ENCODE peak calls at places on chromosome 18, in eight cellular contexts. One of them, this sample, is unnamed.
A peak's percentile ranks its signal among the peaks of the same experiment; 100 is the strongest.

GRCh38 chr18:3793545-3793944 is 343.6 kb downstream of the TGIF1 start:
- DNase-seq in stimulated activated CD4-positive, alpha-beta T cell treated with anti-CD3 and anti-CD28 coated beads, Interleukin-4, amount 100 ng/mL, for 24 hours: no peak
- DNase-seq in left cardiac atrium: no peak
- DNase-seq in Ammon's horn: no peak
- DNase-seq in GM04503: no peak
- DNase-seq in stimulated activated naive CD8-positive, alpha-beta T cell treated with anti-CD3 and anti-CD28 coated beads, Interleukin-15, amount 100 ng/mL, for 72 hours: no peak
- DNase-seq in GM12878: no peak
- DNase-seq in activated CD4-positive, alpha-beta T cell treated with anti-CD3 and anti-CD28 coated beads, Interleukin-2, amount 50 U/mL, for 48 hours: no peak
- DNase-seq in this sample: no peak

GRCh38 chr18:30925795-30926194 is 116.7 kb downstream of the DSC3 start:
- DNase-seq in stimulated activated CD4-positive, alpha-beta T cell treated with anti-CD3 and anti-CD28 coated beads, Interleukin-4, amount 100 ng/mL, for 24 hours: no peak
- DNase-seq in left cardiac atrium: no peak
- DNase-seq in Ammon's horn: no peak
- DNase-seq in GM04503: no peak
- DNase-seq in stimulated activated naive CD8-positive, alpha-beta T cell treated with anti-CD3 and anti-CD28 coated beads, Interleukin-15, amount 100 ng/mL, for 72 hours: no peak
- DNase-seq in GM12878: no peak
- DNase-seq in activated CD4-positive, alpha-beta T cell treated with anti-CD3 and anti-CD28 coated beads, Interleukin-2, amount 50 U/mL, for 48 hours: no peak
- DNase-seq in this sample: no peak

GRCh38 chr18:64037812-64038414 is 68.0 kb downstream of the SERPINB8 start:
- DNase-seq in stimulated activated CD4-positive, alpha-beta T cell treated with anti-CD3 and anti-CD28 coated beads, Interleukin-4, amount 100 ng/mL, for 24 hours: no peak
- DNase-seq in left cardiac atrium: no peak
- DNase-seq in Ammon's horn: no peak
- DNase-seq in GM04503: peak; percentile 2
- DNase-seq in stimulated activated naive CD8-positive, alpha-beta T cell treated with anti-CD3 and anti-CD28 coated beads, Interleukin-15, amount 100 ng/mL, for 72 hours: no peak
- DNase-seq in GM12878: no peak
- DNase-seq in activated CD4-positive, alpha-beta T cell treated with anti-CD3 and anti-CD28 coated beads, Interleukin-2, amount 50 U/mL, for 48 hours: no peak
- DNase-seq in this sample: no peak

GRCh38 chr18:55794288-55795052 is 206.5 kb upstream of the TCF4 start:
- DNase-seq in stimulated activated CD4-positive, alpha-beta T cell treated with anti-CD3 and anti-CD28 coated beads, Interleukin-4, amount 100 ng/mL, for 24 hours: no peak
- DNase-seq in left cardiac atrium: no peak
- DNase-seq in Ammon's horn: no peak
- DNase-seq in GM04503: no peak
- DNase-seq in stimulated activated naive CD8-positive, alpha-beta T cell treated with anti-CD3 and anti-CD28 coated beads, Interleukin-15, amount 100 ng/mL, for 72 hours: no peak
- DNase-seq in GM12878: no peak
- DNase-seq in activated CD4-positive, alpha-beta T cell treated with anti-CD3 and anti-CD28 coated beads, Interleukin-2, amount 50 U/mL, for 48 hours: no peak
- DNase-seq in this sample: no peak

GRCh38 chr18:76847926-76848325 is 25.6 kb downstream of the ZNF236 start:
- DNase-seq in stimulated activated CD4-positive, alpha-beta T cell treated with anti-CD3 and anti-CD28 coated beads, Interleukin-4, amount 100 ng/mL, for 24 hours: no peak
- DNase-seq in left cardiac atrium: no peak
- DNase-seq in Ammon's horn: no peak
- DNase-seq in GM04503: no peak
- DNase-seq in stimulated activated naive CD8-positive, alpha-beta T cell treated with anti-CD3 and anti-CD28 coated beads, Interleukin-15, amount 100 ng/mL, for 72 hours: no peak
- DNase-seq in GM12878: no peak
- DNase-seq in activated CD4-positive, alpha-beta T cell treated with anti-CD3 and anti-CD28 coated beads, Interleukin-2, amount 50 U/mL, for 48 hours: no peak
- DNase-seq in this sample: no peak

GRCh38 chr18:41099451-41099850 is 855.6 kb upstream of the PIK3C3 start:
- DNase-seq in stimulated activated CD4-positive, alpha-beta T cell treated with anti-CD3 and anti-CD28 coated beads, Interleukin-4, amount 100 ng/mL, for 24 hours: no peak
- DNase-seq in left cardiac atrium: no peak
- DNase-seq in Ammon's horn: no peak
- DNase-seq in GM04503: no peak
- DNase-seq in stimulated activated naive CD8-positive, alpha-beta T cell treated with anti-CD3 and anti-CD28 coated beads, Interleukin-15, amount 100 ng/mL, for 72 hours: no peak
- DNase-seq in GM12878: no peak
- DNase-seq in activated CD4-positive, alpha-beta T cell treated with anti-CD3 and anti-CD28 coated beads, Interleukin-2, amount 50 U/mL, for 48 hours: no peak
- DNase-seq in this sample: no peak

GRCh38 chr18:52953435-52953834 is 613.4 kb downstream of the DCC start:
- DNase-seq in stimulated activated CD4-positive, alpha-beta T cell treated with anti-CD3 and anti-CD28 coated beads, Interleukin-4, amount 100 ng/mL, for 24 hours: no peak
- DNase-seq in left cardiac atrium: no peak
- DNase-seq in Ammon's horn: peak; percentile 24
- DNase-seq in GM04503: no peak
- DNase-seq in stimulated activated naive CD8-positive, alpha-beta T cell treated with anti-CD3 and anti-CD28 coated beads, Interleukin-15, amount 100 ng/mL, for 72 hours: no peak
- DNase-seq in GM12878: no peak
- DNase-seq in activated CD4-positive, alpha-beta T cell treated with anti-CD3 and anti-CD28 coated beads, Interleukin-2, amount 50 U/mL, for 48 hours: no peak
- DNase-seq in this sample: no peak

GRCh38 chr18:45252474-45252873 is 362.8 kb upstream of the SLC14A2 start:
- DNase-seq in stimulated activated CD4-positive, alpha-beta T cell treated with anti-CD3 and anti-CD28 coated beads, Interleukin-4, amount 100 ng/mL, for 24 hours: no peak
- DNase-seq in left cardiac atrium: no peak
- DNase-seq in Ammon's horn: no peak
- DNase-seq in GM04503: no peak
- DNase-seq in stimulated activated naive CD8-positive, alpha-beta T cell treated with anti-CD3 and anti-CD28 coated beads, Interleukin-15, amount 100 ng/mL, for 72 hours: no peak
- DNase-seq in GM12878: no peak
- DNase-seq in activated CD4-positive, alpha-beta T cell treated with anti-CD3 and anti-CD28 coated beads, Interleukin-2, amount 50 U/mL, for 48 hours: no peak
- DNase-seq in this sample: no peak

GRCh38 chr18:43596106-43596712 is 318.9 kb upstream of the SYT4 start:
- DNase-seq in stimulated activated CD4-positive, alpha-beta T cell treated with anti-CD3 and anti-CD28 coated beads, Interleukin-4, amount 100 ng/mL, for 24 hours: no peak
- DNase-seq in left cardiac atrium: no peak
- DNase-seq in Ammon's horn: peak; percentile 46
- DNase-seq in GM04503: no peak
- DNase-seq in stimulated activated naive CD8-positive, alpha-beta T cell treated with anti-CD3 and anti-CD28 coated beads, Interleukin-15, amount 100 ng/mL, for 72 hours: no peak
- DNase-seq in GM12878: no peak
- DNase-seq in activated CD4-positive, alpha-beta T cell treated with anti-CD3 and anti-CD28 coated beads, Interleukin-2, amount 50 U/mL, for 48 hours: no peak
- DNase-seq in this sample: no peak

GRCh38 chr18:58272779-58273500 is 228.9 kb downstream of the NEDD4L start:
- DNase-seq in stimulated activated CD4-positive, alpha-beta T cell treated with anti-CD3 and anti-CD28 coated beads, Interleukin-4, amount 100 ng/mL, for 24 hours: no peak
- DNase-seq in left cardiac atrium: no peak
- DNase-seq in Ammon's horn: no peak
- DNase-seq in GM04503: no peak
- DNase-seq in stimulated activated naive CD8-positive, alpha-beta T cell treated with anti-CD3 and anti-CD28 coated beads, Interleukin-15, amount 100 ng/mL, for 72 hours: no peak
- DNase-seq in GM12878: no peak
- DNase-seq in activated CD4-positive, alpha-beta T cell treated with anti-CD3 and anti-CD28 coated beads, Interleukin-2, amount 50 U/mL, for 48 hours: no peak
- DNase-seq in this sample: no peak

GRCh38 chr18:58338961-58339722 is 289.7 kb downstream of the ALPK2 start:
- DNase-seq in stimulated activated CD4-positive, alpha-beta T cell treated with anti-CD3 and anti-CD28 coated beads, Interleukin-4, amount 100 ng/mL, for 24 hours: no peak
- DNase-seq in left cardiac atrium: peak; percentile 36
- DNase-seq in Ammon's horn: no peak
- DNase-seq in GM04503: no peak
- DNase-seq in stimulated activated naive CD8-positive, alpha-beta T cell treated with anti-CD3 and anti-CD28 coated beads, Interleukin-15, amount 100 ng/mL, for 72 hours: no peak
- DNase-seq in GM12878: no peak
- DNase-seq in activated CD4-positive, alpha-beta T cell treated with anti-CD3 and anti-CD28 coated beads, Interleukin-2, amount 50 U/mL, for 48 hours: no peak
- DNase-seq in this sample: no peak

GRCh38 chr18:10518595-10519273 is 7.1 kb upstream of the NAPG start:
- DNase-seq in stimulated activated CD4-positive, alpha-beta T cell treated with anti-CD3 and anti-CD28 coated beads, Interleukin-4, amount 100 ng/mL, for 24 hours: no peak
- DNase-seq in left cardiac atrium: peak; percentile 64
- DNase-seq in Ammon's horn: peak; percentile 94
- DNase-seq in GM04503: no peak
- DNase-seq in stimulated activated naive CD8-positive, alpha-beta T cell treated with anti-CD3 and anti-CD28 coated beads, Interleukin-15, amount 100 ng/mL, for 72 hours: no peak
- DNase-seq in GM12878: no peak
- DNase-seq in activated CD4-positive, alpha-beta T cell treated with anti-CD3 and anti-CD28 coated beads, Interleukin-2, amount 50 U/mL, for 48 hours: no peak
- DNase-seq in this sample: peak; percentile 71

GRCh38 chr18:55319517-55319905 is 268.5 kb downstream of the TCF4 start:
- DNase-seq in stimulated activated CD4-positive, alpha-beta T cell treated with anti-CD3 and anti-CD28 coated beads, Interleukin-4, amount 100 ng/mL, for 24 hours: no peak
- DNase-seq in left cardiac atrium: no peak
- DNase-seq in Ammon's horn: no peak
- DNase-seq in GM04503: peak; percentile 53
- DNase-seq in stimulated activated naive CD8-positive, alpha-beta T cell treated with anti-CD3 and anti-CD28 coated beads, Interleukin-15, amount 100 ng/mL, for 72 hours: no peak
- DNase-seq in GM12878: no peak
- DNase-seq in activated CD4-positive, alpha-beta T cell treated with anti-CD3 and anti-CD28 coated beads, Interleukin-2, amount 50 U/mL, for 48 hours: no peak
- DNase-seq in this sample: no peak

GRCh38 chr18:78980777-78981651 is 1.4 kb downstream of the SALL3 start:
- DNase-seq in stimulated activated CD4-positive, alpha-beta T cell treated with anti-CD3 and anti-CD28 coated beads, Interleukin-4, amount 100 ng/mL, for 24 hours: no peak
- DNase-seq in left cardiac atrium: no peak
- DNase-seq in Ammon's horn: no peak
- DNase-seq in GM04503: no peak
- DNase-seq in stimulated activated naive CD8-positive, alpha-beta T cell treated with anti-CD3 and anti-CD28 coated beads, Interleukin-15, amount 100 ng/mL, for 72 hours: no peak
- DNase-seq in GM12878: no peak
- DNase-seq in activated CD4-positive, alpha-beta T cell treated with anti-CD3 and anti-CD28 coated beads, Interleukin-2, amount 50 U/mL, for 48 hours: no peak
- DNase-seq in this sample: no peak

GRCh38 chr18:58051765-58052460 is 7.9 kb downstream of the NEDD4L start:
- DNase-seq in stimulated activated CD4-positive, alpha-beta T cell treated with anti-CD3 and anti-CD28 coated beads, Interleukin-4, amount 100 ng/mL, for 24 hours: no peak
- DNase-seq in left cardiac atrium: no peak
- DNase-seq in Ammon's horn: no peak
- DNase-seq in GM04503: no peak
- DNase-seq in stimulated activated naive CD8-positive, alpha-beta T cell treated with anti-CD3 and anti-CD28 coated beads, Interleukin-15, amount 100 ng/mL, for 72 hours: no peak
- DNase-seq in GM12878: no peak
- DNase-seq in activated CD4-positive, alpha-beta T cell treated with anti-CD3 and anti-CD28 coated beads, Interleukin-2, amount 50 U/mL, for 48 hours: no peak
- DNase-seq in this sample: no peak

GRCh38 chr18:64116806-64117205 is 32.1 kb downstream of the LINC00305 start:
- DNase-seq in stimulated activated CD4-positive, alpha-beta T cell treated with anti-CD3 and anti-CD28 coated beads, Interleukin-4, amount 100 ng/mL, for 24 hours: no peak
- DNase-seq in left cardiac atrium: no peak
- DNase-seq in Ammon's horn: no peak
- DNase-seq in GM04503: no peak
- DNase-seq in stimulated activated naive CD8-positive, alpha-beta T cell treated with anti-CD3 and anti-CD28 coated beads, Interleukin-15, amount 100 ng/mL, for 72 hours: no peak
- DNase-seq in GM12878: no peak
- DNase-seq in activated CD4-positive, alpha-beta T cell treated with anti-CD3 and anti-CD28 coated beads, Interleukin-2, amount 50 U/mL, for 48 hours: no peak
- DNase-seq in this sample: no peak

GRCh38 chr18:36756262-36756661 is 72.5 kb downstream of the TPGS2 start:
- DNase-seq in stimulated activated CD4-positive, alpha-beta T cell treated with anti-CD3 and anti-CD28 coated beads, Interleukin-4, amount 100 ng/mL, for 24 hours: no peak
- DNase-seq in left cardiac atrium: no peak
- DNase-seq in Ammon's horn: no peak
- DNase-seq in GM04503: peak; percentile 70
- DNase-seq in stimulated activated naive CD8-positive, alpha-beta T cell treated with anti-CD3 and anti-CD28 coated beads, Interleukin-15, amount 100 ng/mL, for 72 hours: no peak
- DNase-seq in GM12878: no peak
- DNase-seq in activated CD4-positive, alpha-beta T cell treated with anti-CD3 and anti-CD28 coated beads, Interleukin-2, amount 50 U/mL, for 48 hours: no peak
- DNase-seq in this sample: no peak

GRCh38 chr18:5868218-5868904 is 27.0 kb downstream of the TMEM200C start:
- DNase-seq in stimulated activated CD4-positive, alpha-beta T cell treated with anti-CD3 and anti-CD28 coated beads, Interleukin-4, amount 100 ng/mL, for 24 hours: no peak
- DNase-seq in left cardiac atrium: peak; percentile 74
- DNase-seq in Ammon's horn: peak; percentile 85
- DNase-seq in GM04503: peak; percentile 21
- DNase-seq in stimulated activated naive CD8-positive, alpha-beta T cell treated with anti-CD3 and anti-CD28 coated beads, Interleukin-15, amount 100 ng/mL, for 72 hours: peak; percentile 44
- DNase-seq in GM12878: peak; percentile 16
- DNase-seq in activated CD4-positive, alpha-beta T cell treated with anti-CD3 and anti-CD28 coated beads, Interleukin-2, amount 50 U/mL, for 48 hours: peak; percentile 6
- DNase-seq in this sample: peak; percentile 53

GRCh38 chr18:42447688-42448087 is 492.7 kb downstream of the PIK3C3 start:
- DNase-seq in stimulated activated CD4-positive, alpha-beta T cell treated with anti-CD3 and anti-CD28 coated beads, Interleukin-4, amount 100 ng/mL, for 24 hours: no peak
- DNase-seq in left cardiac atrium: no peak
- DNase-seq in Ammon's horn: no peak
- DNase-seq in GM04503: no peak
- DNase-seq in stimulated activated naive CD8-positive, alpha-beta T cell treated with anti-CD3 and anti-CD28 coated beads, Interleukin-15, amount 100 ng/mL, for 72 hours: no peak
- DNase-seq in GM12878: no peak
- DNase-seq in activated CD4-positive, alpha-beta T cell treated with anti-CD3 and anti-CD28 coated beads, Interleukin-2, amount 50 U/mL, for 48 hours: no peak
- DNase-seq in this sample: no peak

GRCh38 chr18:54323970-54324369 is 33.7 kb downstream of the STARD6 start:
- DNase-seq in stimulated activated CD4-positive, alpha-beta T cell treated with anti-CD3 and anti-CD28 coated beads, Interleukin-4, amount 100 ng/mL, for 24 hours: no peak
- DNase-seq in left cardiac atrium: no peak
- DNase-seq in Ammon's horn: no peak
- DNase-seq in GM04503: no peak
- DNase-seq in stimulated activated naive CD8-positive, alpha-beta T cell treated with anti-CD3 and anti-CD28 coated beads, Interleukin-15, amount 100 ng/mL, for 72 hours: no peak
- DNase-seq in GM12878: no peak
- DNase-seq in activated CD4-positive, alpha-beta T cell treated with anti-CD3 and anti-CD28 coated beads, Interleukin-2, amount 50 U/mL, for 48 hours: no peak
- DNase-seq in this sample: no peak

GRCh38 chr18:76429262-76430126 is 65.5 kb downstream of the ZNF516 start:
- DNase-seq in stimulated activated CD4-positive, alpha-beta T cell treated with anti-CD3 and anti-CD28 coated beads, Interleukin-4, amount 100 ng/mL, for 24 hours: no peak
- DNase-seq in left cardiac atrium: no peak
- DNase-seq in Ammon's horn: peak; percentile 52
- DNase-seq in GM04503: no peak
- DNase-seq in stimulated activated naive CD8-positive, alpha-beta T cell treated with anti-CD3 and anti-CD28 coated beads, Interleukin-15, amount 100 ng/mL, for 72 hours: no peak
- DNase-seq in GM12878: no peak
- DNase-seq in activated CD4-positive, alpha-beta T cell treated with anti-CD3 and anti-CD28 coated beads, Interleukin-2, amount 50 U/mL, for 48 hours: no peak
- DNase-seq in this sample: no peak

GRCh38 chr18:33154049-33154448 is 286.5 kb downstream of the CCDC178 start:
- DNase-seq in stimulated activated CD4-positive, alpha-beta T cell treated with anti-CD3 and anti-CD28 coated beads, Interleukin-4, amount 100 ng/mL, for 24 hours: no peak
- DNase-seq in left cardiac atrium: no peak
- DNase-seq in Ammon's horn: no peak
- DNase-seq in GM04503: no peak
- DNase-seq in stimulated activated naive CD8-positive, alpha-beta T cell treated with anti-CD3 and anti-CD28 coated beads, Interleukin-15, amount 100 ng/mL, for 72 hours: no peak
- DNase-seq in GM12878: no peak
- DNase-seq in activated CD4-positive, alpha-beta T cell treated with anti-CD3 and anti-CD28 coated beads, Interleukin-2, amount 50 U/mL, for 48 hours: no peak
- DNase-seq in this sample: no peak

GRCh38 chr18:32373995-32374394 is 96.7 kb downstream of the GAREM1 start:
- DNase-seq in stimulated activated CD4-positive, alpha-beta T cell treated with anti-CD3 and anti-CD28 coated beads, Interleukin-4, amount 100 ng/mL, for 24 hours: no peak
- DNase-seq in left cardiac atrium: no peak
- DNase-seq in Ammon's horn: no peak
- DNase-seq in GM04503: no peak
- DNase-seq in stimulated activated naive CD8-positive, alpha-beta T cell treated with anti-CD3 and anti-CD28 coated beads, Interleukin-15, amount 100 ng/mL, for 72 hours: no peak
- DNase-seq in GM12878: no peak
- DNase-seq in activated CD4-positive, alpha-beta T cell treated with anti-CD3 and anti-CD28 coated beads, Interleukin-2, amount 50 U/mL, for 48 hours: no peak
- DNase-seq in this sample: no peak

GRCh38 chr18:2891526-2892431 is 45.0 kb downstream of the EMILIN2 start:
- DNase-seq in stimulated activated CD4-positive, alpha-beta T cell treated with anti-CD3 and anti-CD28 coated beads, Interleukin-4, amount 100 ng/mL, for 24 hours: peak; percentile 31
- DNase-seq in left cardiac atrium: no peak
- DNase-seq in Ammon's horn: no peak
- DNase-seq in GM04503: no peak
- DNase-seq in stimulated activated naive CD8-positive, alpha-beta T cell treated with anti-CD3 and anti-CD28 coated beads, Interleukin-15, amount 100 ng/mL, for 72 hours: no peak
- DNase-seq in GM12878: no peak
- DNase-seq in activated CD4-positive, alpha-beta T cell treated with anti-CD3 and anti-CD28 coated beads, Interleukin-2, amount 50 U/mL, for 48 hours: no peak
- DNase-seq in this sample: no peak

GRCh38 chr18:54255141-54255540 is 14.2 kb upstream of the POLI start:
- DNase-seq in stimulated activated CD4-positive, alpha-beta T cell treated with anti-CD3 and anti-CD28 coated beads, Interleukin-4, amount 100 ng/mL, for 24 hours: no peak
- DNase-seq in left cardiac atrium: no peak
- DNase-seq in Ammon's horn: no peak
- DNase-seq in GM04503: no peak
- DNase-seq in stimulated activated naive CD8-positive, alpha-beta T cell treated with anti-CD3 and anti-CD28 coated beads, Interleukin-15, amount 100 ng/mL, for 72 hours: no peak
- DNase-seq in GM12878: no peak
- DNase-seq in activated CD4-positive, alpha-beta T cell treated with anti-CD3 and anti-CD28 coated beads, Interleukin-2, amount 50 U/mL, for 48 hours: no peak
- DNase-seq in this sample: no peak

GRCh38 chr18:21636769-21637168 is 24.7 kb downstream of the SNRPD1 start:
- DNase-seq in stimulated activated CD4-positive, alpha-beta T cell treated with anti-CD3 and anti-CD28 coated beads, Interleukin-4, amount 100 ng/mL, for 24 hours: no peak
- DNase-seq in left cardiac atrium: no peak
- DNase-seq in Ammon's horn: no peak
- DNase-seq in GM04503: no peak
- DNase-seq in stimulated activated naive CD8-positive, alpha-beta T cell treated with anti-CD3 and anti-CD28 coated beads, Interleukin-15, amount 100 ng/mL, for 72 hours: no peak
- DNase-seq in GM12878: no peak
- DNase-seq in activated CD4-positive, alpha-beta T cell treated with anti-CD3 and anti-CD28 coated beads, Interleukin-2, amount 50 U/mL, for 48 hours: no peak
- DNase-seq in this sample: no peak

GRCh38 chr18:26307161-26307773 is 81.0 kb downstream of the TAF4B start:
- DNase-seq in stimulated activated CD4-positive, alpha-beta T cell treated with anti-CD3 and anti-CD28 coated beads, Interleukin-4, amount 100 ng/mL, for 24 hours: no peak
- DNase-seq in left cardiac atrium: no peak
- DNase-seq in Ammon's horn: peak; percentile 75
- DNase-seq in GM04503: no peak
- DNase-seq in stimulated activated naive CD8-positive, alpha-beta T cell treated with anti-CD3 and anti-CD28 coated beads, Interleukin-15, amount 100 ng/mL, for 72 hours: no peak
- DNase-seq in GM12878: peak; percentile 24
- DNase-seq in activated CD4-positive, alpha-beta T cell treated with anti-CD3 and anti-CD28 coated beads, Interleukin-2, amount 50 U/mL, for 48 hours: no peak
- DNase-seq in this sample: no peak

GRCh38 chr18:686339-687111 is 25.9 kb downstream of the ENOSF1 start:
- DNase-seq in stimulated activated CD4-positive, alpha-beta T cell treated with anti-CD3 and anti-CD28 coated beads, Interleukin-4, amount 100 ng/mL, for 24 hours: no peak
- DNase-seq in left cardiac atrium: no peak
- DNase-seq in Ammon's horn: peak; percentile 21
- DNase-seq in GM04503: no peak
- DNase-seq in stimulated activated naive CD8-positive, alpha-beta T cell treated with anti-CD3 and anti-CD28 coated beads, Interleukin-15, amount 100 ng/mL, for 72 hours: no peak
- DNase-seq in GM12878: no peak
- DNase-seq in activated CD4-positive, alpha-beta T cell treated with anti-CD3 and anti-CD28 coated beads, Interleukin-2, amount 50 U/mL, for 48 hours: no peak
- DNase-seq in this sample: no peak

GRCh38 chr18:36162981-36163380 is 24.3 kb upstream of the MOCOS start:
- DNase-seq in stimulated activated CD4-positive, alpha-beta T cell treated with anti-CD3 and anti-CD28 coated beads, Interleukin-4, amount 100 ng/mL, for 24 hours: no peak
- DNase-seq in left cardiac atrium: no peak
- DNase-seq in Ammon's horn: no peak
- DNase-seq in GM04503: no peak
- DNase-seq in stimulated activated naive CD8-positive, alpha-beta T cell treated with anti-CD3 and anti-CD28 coated beads, Interleukin-15, amount 100 ng/mL, for 72 hours: no peak
- DNase-seq in GM12878: no peak
- DNase-seq in activated CD4-positive, alpha-beta T cell treated with anti-CD3 and anti-CD28 coated beads, Interleukin-2, amount 50 U/mL, for 48 hours: no peak
- DNase-seq in this sample: no peak

GRCh38 chr18:12032786-12033642 is 51.7 kb downstream of the IMPA2 start:
- DNase-seq in stimulated activated CD4-positive, alpha-beta T cell treated with anti-CD3 and anti-CD28 coated beads, Interleukin-4, amount 100 ng/mL, for 24 hours: no peak
- DNase-seq in left cardiac atrium: no peak
- DNase-seq in Ammon's horn: no peak
- DNase-seq in GM04503: peak; percentile 71
- DNase-seq in stimulated activated naive CD8-positive, alpha-beta T cell treated with anti-CD3 and anti-CD28 coated beads, Interleukin-15, amount 100 ng/mL, for 72 hours: no peak
- DNase-seq in GM12878: no peak
- DNase-seq in activated CD4-positive, alpha-beta T cell treated with anti-CD3 and anti-CD28 coated beads, Interleukin-2, amount 50 U/mL, for 48 hours: no peak
- DNase-seq in this sample: peak; percentile 28

GRCh38 chr18:80109676-80110078 is 615 bp downstream of the ADNP2 start:
- DNase-seq in stimulated activated CD4-positive, alpha-beta T cell treated with anti-CD3 and anti-CD28 coated beads, Interleukin-4, amount 100 ng/mL, for 24 hours: peak; percentile 36
- DNase-seq in left cardiac atrium: peak; percentile 45
- DNase-seq in Ammon's horn: peak; percentile 12
- DNase-seq in GM04503: no peak
- DNase-seq in stimulated activated naive CD8-positive, alpha-beta T cell treated with anti-CD3 and anti-CD28 coated beads, Interleukin-15, amount 100 ng/mL, for 72 hours: peak; percentile 26
- DNase-seq in GM12878: no peak
- DNase-seq in activated CD4-positive, alpha-beta T cell treated with anti-CD3 and anti-CD28 coated beads, Interleukin-2, amount 50 U/mL, for 48 hours: peak; percentile 37
- DNase-seq in this sample: peak; percentile 51

GRCh38 chr18:30727849-30728248 is 314.7 kb downstream of the DSC3 start:
- DNase-seq in stimulated activated CD4-positive, alpha-beta T cell treated with anti-CD3 and anti-CD28 coated beads, Interleukin-4, amount 100 ng/mL, for 24 hours: no peak
- DNase-seq in left cardiac atrium: no peak
- DNase-seq in Ammon's horn: no peak
- DNase-seq in GM04503: no peak
- DNase-seq in stimulated activated naive CD8-positive, alpha-beta T cell treated with anti-CD3 and anti-CD28 coated beads, Interleukin-15, amount 100 ng/mL, for 72 hours: no peak
- DNase-seq in GM12878: no peak
- DNase-seq in activated CD4-positive, alpha-beta T cell treated with anti-CD3 and anti-CD28 coated beads, Interleukin-2, amount 50 U/mL, for 48 hours: no peak
- DNase-seq in this sample: no peak

GRCh38 chr18:13273800-13274199 is 55.2 kb downstream of the LDLRAD4 start:
- DNase-seq in stimulated activated CD4-positive, alpha-beta T cell treated with anti-CD3 and anti-CD28 coated beads, Interleukin-4, amount 100 ng/mL, for 24 hours: peak; percentile 24
- DNase-seq in left cardiac atrium: no peak
- DNase-seq in Ammon's horn: no peak
- DNase-seq in GM04503: no peak
- DNase-seq in stimulated activated naive CD8-positive, alpha-beta T cell treated with anti-CD3 and anti-CD28 coated beads, Interleukin-15, amount 100 ng/mL, for 72 hours: peak; percentile 31
- DNase-seq in GM12878: no peak
- DNase-seq in activated CD4-positive, alpha-beta T cell treated with anti-CD3 and anti-CD28 coated beads, Interleukin-2, amount 50 U/mL, for 48 hours: peak; percentile 37
- DNase-seq in this sample: no peak

GRCh38 chr18:74229005-74229404 is 62.8 kb downstream of the CYB5A start:
- DNase-seq in stimulated activated CD4-positive, alpha-beta T cell treated with anti-CD3 and anti-CD28 coated beads, Interleukin-4, amount 100 ng/mL, for 24 hours: no peak
- DNase-seq in left cardiac atrium: no peak
- DNase-seq in Ammon's horn: no peak
- DNase-seq in GM04503: no peak
- DNase-seq in stimulated activated naive CD8-positive, alpha-beta T cell treated with anti-CD3 and anti-CD28 coated beads, Interleukin-15, amount 100 ng/mL, for 72 hours: no peak
- DNase-seq in GM12878: no peak
- DNase-seq in activated CD4-positive, alpha-beta T cell treated with anti-CD3 and anti-CD28 coated beads, Interleukin-2, amount 50 U/mL, for 48 hours: no peak
- DNase-seq in this sample: no peak